ENCODE peak calls at places on chromosomes 5 and 9, in six cellular contexts. H is heart left ventricle; T is psoas muscle; V is fibroblast of the aortic adventitia; U is CD4-positive, alpha-beta T cell; Q is GM12865. L is an unnamed sample.
A peak's percentile ranks its signal among the peaks of the same experiment; 100 is the strongest.

GRCh38 chr5:72641164-72641563 is 134.0 kb upstream of the ZNF366 start:
- DNase-seq in H (no peak), T (no peak), V (no peak), U (no peak), Q (no peak), L (no peak)

GRCh38 chr9:129595903-129596540 is 24.9 kb downstream of the C9orf50 start:
- DNase-seq in H (no peak), T (no peak), V (no peak), U (no peak), Q (no peak), L (no peak)

GRCh38 chr5:35319231-35320002 is 89.1 kb upstream of the PRLR start:
- DNase-seq in H (peak; percentile 60), T (peak; percentile 64), V (no peak), U (no peak), Q (peak; percentile 93), L (peak; percentile 15)

GRCh38 chr9:107712390-107712789 is 222.8 kb upstream of the KLF4 start:
- DNase-seq in H (no peak), T (no peak), V (peak; percentile 35), U (no peak), Q (peak; percentile 29), L (no peak)

GRCh38 chr5:135332519-135333150 is 66.4 kb downstream of the MACROH2A1 start:
- DNase-seq in H (no peak), T (no peak), V (peak; percentile 82), U (no peak), Q (peak; percentile 44), L (peak; percentile 52)

GRCh38 chr9:20788526-20789421 is 104.7 kb downstream of the FOCAD start:
- DNase-seq in H (no peak), T (no peak), V (peak; percentile 43), U (no peak), Q (no peak), L (no peak)

GRCh38 chr5:154118385-154118784 is 72.1 kb upstream of the GALNT10 start:
- DNase-seq in H (no peak), T (no peak), V (no peak), U (no peak), Q (no peak), L (no peak)

GRCh38 chr9:82511626-82512025 is 523.1 kb downstream of the SPATA31D1 start:
- DNase-seq in H (no peak), T (no peak), V (no peak), U (no peak), Q (no peak), L (no peak)

GRCh38 chr9:37410969-37411785 is 11.3 kb upstream of the GRHPR start:
- DNase-seq in H (no peak), T (no peak), V (peak; percentile 29), U (no peak), Q (peak; percentile 95), L (peak; percentile 68)
- TF ChIP-seq CTCF in H (peak; percentile 10), T (no peak), V (peak; percentile 54), U (no peak), Q (peak; percentile 74), L (peak; percentile 46)

DNA sequence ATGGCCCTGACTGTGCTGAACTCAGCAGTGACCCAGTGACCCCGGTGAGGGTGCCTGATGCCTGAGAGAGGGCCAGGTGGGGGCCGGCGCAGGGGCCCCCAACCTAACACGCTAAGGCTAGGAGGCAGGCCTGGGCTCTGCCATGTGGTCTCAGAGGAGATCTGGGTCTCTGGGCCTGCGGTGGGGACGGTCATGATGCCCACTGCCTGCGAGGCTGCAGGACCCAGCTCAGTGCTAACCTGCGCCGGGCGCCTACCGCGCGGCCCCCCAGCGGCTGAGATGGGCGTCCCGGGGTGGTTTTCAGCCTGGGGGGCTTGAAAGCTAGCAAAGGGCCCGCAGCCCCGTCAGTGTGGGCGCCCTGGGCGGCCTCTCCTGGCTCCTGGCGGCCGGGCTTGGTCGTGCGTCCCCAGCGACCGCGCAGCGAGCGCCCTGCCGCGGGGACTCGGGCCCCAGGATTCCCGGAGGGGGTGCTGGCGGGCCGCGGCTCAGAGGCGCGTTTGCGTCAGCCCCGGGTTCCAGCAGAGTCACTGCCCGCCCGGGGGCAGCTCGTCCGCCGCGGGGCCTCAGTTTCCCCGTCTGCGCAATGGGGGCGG is 2.5 kb downstream of the EGFL7 start:
- DNase-seq in H (peak; percentile 74), T (no peak), V (no peak), U (no peak), Q (no peak), L (peak; percentile 41)
- TF ChIP-seq CTCF in H (peak; percentile 28), T (no peak), V (peak; percentile 6), U (no peak), Q (no peak), L (peak; percentile 15)

GRCh38 chr5:74322944-74323343 is 317.6 kb downstream of the ENC1 start:
- DNase-seq in H (no peak), T (no peak), V (no peak), U (no peak), Q (no peak), L (no peak)
- TF ChIP-seq CTCF in H (no peak), T (no peak), V (no peak), U (no peak), Q (peak; percentile 3), L (no peak)

GRCh38 chr5:17833336-17833735 is 199.1 kb downstream of the TAF11L14 start:
- DNase-seq in H (no peak), T (no peak), V (no peak), U (no peak), Q (no peak), L (no peak)

GRCh38 chr5:17837757-17838156 is 203.5 kb downstream of the TAF11L14 start:
- DNase-seq in H (no peak), T (no peak), V (no peak), U (no peak), Q (no peak), L (no peak)

GRCh38 chr5:17839848-17840247 is 205.6 kb downstream of the TAF11L14 start:
- DNase-seq in H (no peak), T (no peak), V (no peak), U (no peak), Q (no peak), L (no peak)

GRCh38 chr5:17838506-17838905 is 204.2 kb downstream of the TAF11L14 start:
- DNase-seq in H (no peak), T (no peak), V (no peak), U (no peak), Q (no peak), L (no peak)
- TF ChIP-seq CTCF in H (no peak), T (no peak), V (no peak), U (no peak), Q (no peak), L (no peak)

GRCh38 chr9:120568816-120569215 is 11.2 kb downstream of the CDK5RAP2 start:
- DNase-seq in H (no peak), T (no peak), V (no peak), U (no peak), Q (no peak), L (no peak)

GRCh38 chr9:120571443-120572257 is 8.3 kb downstream of the CDK5RAP2 start:
- DNase-seq in H (peak; percentile 74), T (peak; percentile 68), V (peak; percentile 90), U (no peak), Q (no peak), L (peak; percentile 89)

GRCh38 chr9:120570296-120570695 is 9.7 kb downstream of the CDK5RAP2 start:
- DNase-seq in H (no peak), T (no peak), V (no peak), U (no peak), Q (no peak), L (no peak)

GRCh38 chr9:120567874-120568273 is 12.1 kb downstream of the CDK5RAP2 start:
- DNase-seq in H (no peak), T (no peak), V (no peak), U (no peak), Q (no peak), L (no peak)

DNA sequence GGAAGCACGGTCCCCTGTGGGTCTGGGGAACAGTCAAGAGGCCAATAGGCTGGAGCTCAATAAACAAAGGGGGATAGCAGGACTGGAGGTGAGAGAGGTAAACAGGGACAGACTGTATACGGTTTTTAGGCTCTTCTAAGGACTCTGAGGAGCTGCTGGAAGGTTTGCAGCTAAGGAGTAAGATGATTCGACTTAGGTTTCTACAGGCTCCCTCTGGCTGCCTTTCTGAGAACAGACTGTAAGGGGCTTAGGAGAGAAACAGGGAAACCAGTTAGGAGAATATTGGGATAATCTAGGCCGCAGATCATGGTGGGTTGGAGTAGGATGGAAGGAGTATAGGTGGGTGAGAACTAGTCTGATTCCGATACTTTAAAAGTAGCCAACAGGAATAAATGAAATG is 10.4 kb downstream of the CDK5RAP2 start:
- DNase-seq in H (no peak), T (no peak), V (no peak), U (no peak), Q (no peak), L (no peak)
- TF ChIP-seq CTCF in H (no peak), T (peak; percentile 15), V (no peak), U (no peak), Q (no peak), L (no peak)

GRCh38 chr9:93114984-93115335 is 18.9 kb downstream of the CARD19 start:
- DNase-seq in H (no peak), T (peak; percentile 2), V (no peak), U (no peak), Q (no peak), L (no peak)
- TF ChIP-seq CTCF in H (no peak), T (no peak), V (no peak), U (no peak), Q (no peak), L (no peak)

GRCh38 chr5:149110406-149110805 is 30.9 kb upstream of the ABLIM3 start:
- DNase-seq in H (no peak), T (no peak), V (no peak), U (no peak), Q (no peak), L (no peak)
- TF ChIP-seq CTCF in H (no peak), T (no peak), V (no peak), U (no peak), Q (no peak), L (no peak)